ENCODE peak calls at places on chromosomes 11 and 22, in ten cellular contexts. B is Kasumi-1; G is NCI-H1105; T is left ventricle myocardium superior; R is germinal center; F is DMS153; Z is astrocyte; Q is RWPE1; I is CD4-positive, alpha-beta memory T cell; S is thoracic aorta. U is an unnamed sample.

GRCh38 chr22:30602049-30602448 is 4.9 kb upstream of the TCN2 start:
- DNase-seq in B (peak; percentile 77), G (no peak), T (no peak), R (no peak), F (no peak), Z (peak; percentile 12), Q (no peak), I (peak; percentile 17), S (no peak), U (no peak)

GRCh38 chr22:26952004-26952403 is 294.6 kb downstream of the MIAT start:
- DNase-seq in B (no peak), G (no peak), T (no peak), R (no peak), F (no peak), Z (no peak), Q (no peak), I (no peak), S (no peak), U (no peak)

GRCh38 chr11:128341280-128341679 is 246.1 kb downstream of the ETS1 start:
- DNase-seq in B (no peak), G (no peak), T (no peak), R (no peak), F (no peak), Z (no peak), Q (no peak), I (peak; percentile 81), S (no peak), U (no peak)

GRCh38 chr11:58654079-58654907 is 31.8 kb downstream of the CNTF start:
- DNase-seq in B (peak; percentile 90), G (peak; percentile 69), T (peak; percentile 90), R (peak; percentile 81), F (peak; percentile 45), Z (peak; percentile 46), Q (peak; percentile 76), I (peak; percentile 66), S (peak; percentile 27), U (peak; percentile 42)

GRCh38 chr22:33076368-33076767 is 18.2 kb upstream of the SYN3 start:
- DNase-seq in B (peak; percentile 10), G (no peak), T (no peak), R (no peak), F (no peak), Z (peak; percentile 1), Q (no peak), I (no peak), S (no peak), U (no peak)

GRCh38 chr22:44878483-44879300 is 126.3 kb downstream of the ARHGAP8 start:
- DNase-seq in B (no peak), G (no peak), T (no peak), R (no peak), F (no peak), Z (no peak), Q (no peak), I (no peak), S (no peak), U (no peak)

GRCh38 chr11:32809313-32809712 is 14.9 kb upstream of the CCDC73 start:
- DNase-seq in B (peak; percentile 95), G (peak; percentile 47), T (peak; percentile 52), R (peak; percentile 68), F (peak; percentile 23), Z (peak; percentile 49), Q (peak; percentile 70), I (peak; percentile 7), S (no peak), U (peak; percentile 62)

GRCh38 chr22:24284747-24285203 is 14.1 kb downstream of the SPECC1L start:
- DNase-seq in B (no peak), G (no peak), T (no peak), R (no peak), F (no peak), Z (peak; percentile 24), Q (no peak), I (no peak), S (no peak), U (no peak)

GRCh38 chr11:111155021-111155420 is 90.5 kb upstream of the POU2AF2 start:
- DNase-seq in B (no peak), G (no peak), T (no peak), R (no peak), F (no peak), Z (no peak), Q (no peak), I (no peak), S (no peak), U (no peak)

GRCh38 chr22:47484960-47485571 is 722.6 kb downstream of the TBC1D22A start:
- DNase-seq in B (no peak), G (peak; percentile 81), T (no peak), R (no peak), F (no peak), Z (no peak), Q (no peak), I (no peak), S (no peak), U (no peak)

GRCh38 chr11:46277623-46278386 is at the start of gene CREB3L1:
- DNase-seq in B (no peak), G (no peak), T (peak; percentile 75), R (no peak), F (peak; percentile 33), Z (no peak), Q (no peak), I (no peak), S (no peak), U (no peak)

GRCh38 chr11:125167954-125168821 is 3.6 kb downstream of the PKNOX2 start:
- DNase-seq in B (no peak), G (no peak), T (no peak), R (no peak), F (no peak), Z (peak; percentile 93), Q (no peak), I (no peak), S (no peak), U (no peak)

GRCh38 chr11:7869467-7869866 is 61.6 kb downstream of the OR10A6 start:
- DNase-seq in B (no peak), G (no peak), T (no peak), R (no peak), F (no peak), Z (peak; percentile 22), Q (no peak), I (no peak), S (no peak), U (no peak)

GRCh38 chr11:94549166-94549565 is 5.4 kb downstream of the FUT4 start:
- DNase-seq in B (no peak), G (no peak), T (no peak), R (no peak), F (no peak), Z (no peak), Q (no peak), I (no peak), S (no peak), U (no peak)

GRCh38 chr11:15016200-15016599 is 44.0 kb upstream of the CALCA start:
- DNase-seq in B (no peak), G (no peak), T (no peak), R (no peak), F (no peak), Z (no peak), Q (no peak), I (no peak), S (no peak), U (no peak)

GRCh38 chr11:33976351-33977199 is 75.0 kb upstream of the CAPRIN1 start:
- DNase-seq in B (no peak), G (no peak), T (no peak), R (no peak), F (no peak), Z (peak; percentile 26), Q (no peak), I (no peak), S (no peak), U (no peak)

GRCh38 chr11:115941481-115941993 is 437.3 kb upstream of the CADM1 start:
- DNase-seq in B (no peak), G (no peak), T (peak; percentile 68), R (no peak), F (no peak), Z (peak; percentile 100), Q (peak; percentile 7), I (no peak), S (peak; percentile 2), U (no peak)

GRCh38 chr22:45632791-45633515 is 38.7 kb upstream of the ATXN10 start:
- DNase-seq in B (no peak), G (no peak), T (peak; percentile 37), R (no peak), F (no peak), Z (peak; percentile 59), Q (no peak), I (no peak), S (no peak), U (no peak)

GRCh38 chr22:34842630-34843029 is 223.3 kb upstream of the ISX start:
- DNase-seq in B (no peak), G (no peak), T (no peak), R (no peak), F (no peak), Z (no peak), Q (no peak), I (no peak), S (no peak), U (no peak)

GRCh38 chr11:128941573-128942271 is 949 bp downstream of the TP53AIP1 start:
- DNase-seq in B (no peak), G (no peak), T (no peak), R (no peak), F (no peak), Z (no peak), Q (peak; percentile 55), I (no peak), S (no peak), U (no peak)

GRCh38 chr11:100746448-100746847 is 59.4 kb downstream of the ARHGAP42 start:
- DNase-seq in B (no peak), G (no peak), T (no peak), R (no peak), F (no peak), Z (no peak), Q (no peak), I (no peak), S (no peak), U (no peak)

GRCh38 chr22:21972293-21972779 is 10.3 kb downstream of the TOP3B start:
- DNase-seq in B (peak; percentile 38), G (no peak), T (peak; percentile 52), R (peak; percentile 85), F (no peak), Z (no peak), Q (no peak), I (peak; percentile 41), S (no peak), U (no peak)

GRCh38 chr22:24230911-24231656 is 13.8 kb downstream of the GGT5 start:
- DNase-seq in B (peak; percentile 18), G (no peak), T (peak; percentile 66), R (peak; percentile 62), F (no peak), Z (no peak), Q (no peak), I (peak; percentile 48), S (no peak), U (no peak)

GRCh38 chr22:32897400-32897799 is 95.9 kb downstream of the TIMP3 start:
- DNase-seq in B (no peak), G (no peak), T (no peak), R (no peak), F (no peak), Z (peak; percentile 87), Q (peak; percentile 33), I (no peak), S (no peak), U (no peak)

GRCh38 chr11:80900265-80900664 is 1459.4 kb upstream of the TENM4 start:
- DNase-seq in B (no peak), G (no peak), T (no peak), R (no peak), F (no peak), Z (no peak), Q (no peak), I (no peak), S (no peak), U (no peak)

GRCh38 chr11:12704049-12704448 is 29.8 kb downstream of the TEAD1 start:
- DNase-seq in B (no peak), G (no peak), T (no peak), R (no peak), F (no peak), Z (peak; percentile 78), Q (peak; percentile 46), I (no peak), S (no peak), U (no peak)

GRCh38 chr22:41369089-41369745 is 12.5 kb upstream of the TEF start:
- DNase-seq in B (no peak), G (no peak), T (no peak), R (no peak), F (no peak), Z (no peak), Q (no peak), I (no peak), S (no peak), U (no peak)

GRCh38 chr11:32847511-32847910 is 17.8 kb downstream of the PRRG4 start:
- DNase-seq in B (no peak), G (no peak), T (no peak), R (no peak), F (no peak), Z (no peak), Q (no peak), I (no peak), S (no peak), U (no peak)

U was measured in GDM1.